ENCODE peak calls at places on chromosomes 11 and 22, in nine cellular contexts. R is H7; A is MV-4-11; W is heart left ventricle; J is ELR; P is fibroblast of mammary gland; F is NCI-H1105 treated with DMSO at 0.1 percent for 48 hours; O is activated CD4-positive, alpha-beta T cell treated with anti-CD3 and anti-CD28 coated beads for 4 hours; G is stimulated activated CD8-positive, alpha-beta memory T cell treated with anti-CD3 and anti-CD28 coated beads, Interleukin-2, amount 100 ng/mL, for 48 hours. X is an unnamed sample.
A peak's percentile ranks its signal among the peaks of the same experiment; 100 is the strongest.

GRCh38 chr11:32704775-32705174 is 89.7 kb downstream of the CCDC73 start:
- DNase-seq in W (no peak), G (no peak), P (no peak), F (no peak), R (no peak), A (no peak), J (no peak), O (no peak), X (no peak)

GRCh38 chr11:129223260-129223659 is 31.1 kb upstream of the ARHGAP32 start:
- DNase-seq in W (no peak), R (no peak), G (no peak), F (no peak), O (no peak), J (no peak), A (no peak), P (no peak), X (no peak)

GRCh38 chr11:81070948-81071347 is 1630.1 kb upstream of the TENM4 start:
- DNase-seq in J (no peak), F (no peak), P (no peak), R (no peak), A (peak; percentile 91), W (no peak), G (no peak), O (no peak), X (no peak)

GRCh38 chr11:110432713-110433392 is 3.1 kb downstream of the FDX1 start:
- DNase-seq in G (no peak), R (no peak), J (peak; percentile 20), F (no peak), W (no peak), A (no peak), P (no peak), O (no peak), X (peak; percentile 21)

GRCh38 chr11:64357904-64358535 is 942 bp upstream of the RPS6KA4 start:
- DNase-seq in G (peak; percentile 47), J (peak; percentile 76), F (no peak), W (no peak), O (peak; percentile 33), R (peak; percentile 66), P (no peak), A (no peak), X (no peak)

GRCh38 chr11:20022363-20023081 is 137.8 kb downstream of the DBX1 start:
- DNase-seq in J (no peak), G (no peak), A (no peak), O (no peak), W (no peak), P (peak; percentile 24), F (peak; percentile 74), R (peak; percentile 35), X (peak; percentile 62)

GRCh38 chr22:37162221-37163095 is 12.7 kb upstream of the IL2RB start:
- DNase-seq in W (no peak), F (no peak), J (peak; percentile 27), P (no peak), O (peak; percentile 74), R (peak; percentile 54), A (peak; percentile 59), G (peak; percentile 66), X (no peak)

GRCh38 chr11:36948445-36949171 is 350.6 kb upstream of the RAG2 start:
- DNase-seq in G (no peak), R (no peak), P (no peak), J (no peak), W (no peak), O (no peak), F (no peak), A (no peak), X (no peak)

GRCh38 chr11:30424336-30424735 is 101.4 kb downstream of the ARL14EP start:
- DNase-seq in W (peak; percentile 35), R (no peak), G (no peak), J (no peak), P (no peak), O (no peak), A (no peak), F (no peak), X (no peak)

GRCh38 chr22:50733521-50734342 is 4.3 kb upstream of the ACR start:
- DNase-seq in J (peak; percentile 39), W (peak; percentile 27), R (peak; percentile 71), G (no peak), A (no peak), F (no peak), P (peak; percentile 51), O (no peak), X (no peak)

GRCh38 chr11:14411818-14412217 is 52.8 kb upstream of the RRAS2 start:
- DNase-seq in J (peak; percentile 92), W (peak; percentile 43), G (no peak), P (peak; percentile 97), O (no peak), R (no peak), A (no peak), F (no peak), X (no peak)

GRCh38 chr11:78331711-78332110 is 85.9 kb downstream of the GAB2 start:
- DNase-seq in F (no peak), O (no peak), G (no peak), J (no peak), R (no peak), W (no peak), A (no peak), P (no peak), X (no peak)

GRCh38 chr11:45806937-45807791 is 2.2 kb downstream of the SLC35C1 start:
- DNase-seq in R (no peak), W (no peak), F (no peak), A (peak; percentile 68), P (no peak), G (no peak), J (no peak), O (no peak), X (no peak)

GRCh38 chr11:29161216-29161615 is 855.6 kb downstream of the KCNA4 start:
- DNase-seq in J (peak; percentile 56), R (no peak), A (no peak), O (no peak), F (no peak), G (no peak), P (peak; percentile 2), W (no peak), X (no peak)

GRCh38 chr11:11390068-11390775 is 37.2 kb upstream of the CSNK2A3 start:
- DNase-seq in J (no peak), F (no peak), W (no peak), G (no peak), A (no peak), R (no peak), O (no peak), P (no peak), X (no peak)

GRCh38 chr11:118910309-118911112 is 15.2 kb downstream of the BCL9L start:
- DNase-seq in O (peak; percentile 74), A (peak; percentile 58), P (peak; percentile 86), J (peak; percentile 92), W (peak; percentile 86), F (no peak), R (peak; percentile 94), G (no peak), X (peak; percentile 99)

GRCh38 chr11:72217856-72218745 is 1.5 kb downstream of the FOLR2 start:
- DNase-seq in F (no peak), A (peak; percentile 82), O (no peak), P (no peak), J (no peak), W (no peak), G (no peak), R (no peak), X (no peak)

GRCh38 chr22:48703265-48703941 is 1124.3 kb downstream of the BRD1 start:
- DNase-seq in P (no peak), A (no peak), J (no peak), W (no peak), R (no peak), O (no peak), F (no peak), G (no peak), X (no peak)

GRCh38 chr11:43986881-43987280 is 44.4 kb downstream of the C11orf96 start:
- DNase-seq in O (no peak), G (no peak), R (no peak), A (no peak), W (no peak), P (no peak), J (no peak), F (no peak), X (no peak)

GRCh38 chr11:15233386-15233785 is 118.7 kb downstream of the INSC start:
- DNase-seq in A (no peak), G (no peak), P (no peak), W (no peak), R (no peak), O (no peak), F (no peak), J (no peak), X (no peak)

GRCh38 chr11:59822989-59823566 is 12.5 kb upstream of the MRPL16 start:
- DNase-seq in G (no peak), O (peak; percentile 6), P (peak; percentile 66), A (peak; percentile 83), J (peak; percentile 85), F (peak; percentile 73), R (peak; percentile 36), W (no peak), X (peak; percentile 61)

X was measured in NCI-H526.